ENCODE peak calls at places on chromosome 13, in five cellular contexts. M is CD4-positive, alpha-beta T cell; R is type B pancreatic cell; Z is ascending aorta; K is activated CD4-positive, CD25-positive, alpha-beta regulatory T cell. X is an unnamed sample.
A peak's percentile ranks its signal among the peaks of the same experiment; 100 is the strongest.

GRCh38 chr13:75264611-75265010 is 217.4 kb downstream of the TBC1D4 start:
- DNase-seq in Z (no peak), K (no peak), R (no peak), M (no peak), X (peak; percentile 8)

GRCh38 chr13:59318320-59318930 is 845.3 kb downstream of the DIAPH3 start:
- DNase-seq in Z (no peak), K (peak; percentile 0), R (peak; percentile 77), M (peak; percentile 14), X (no peak)

GRCh38 chr13:72820156-72820897 is 38.4 kb downstream of the PIBF1 start:
- DNase-seq in Z (no peak), R (no peak), K (no peak), M (no peak), X (no peak)

GRCh38 chr13:99018418-99019180 is 40.7 kb upstream of the DOCK9 start:
- DNase-seq in R (no peak), M (no peak), Z (no peak), K (no peak), X (peak; percentile 14)

GRCh38 chr13:23828086-23828485 is 61.1 kb downstream of the MIPEP start:
- DNase-seq in R (no peak), M (no peak), K (no peak), Z (no peak), X (no peak)

GRCh38 chr13:23572836-23573235 is 2.6 kb downstream of the TNFRSF19 start:
- DNase-seq in K (no peak), Z (no peak), R (no peak), M (no peak), X (no peak)

GRCh38 chr13:110015253-110015652 is 228.9 kb upstream of the IRS2 start:
- DNase-seq in Z (no peak), M (no peak), K (no peak), R (no peak), X (no peak)

GRCh38 chr13:99657848-99658265 is 156.6 kb downstream of the TM9SF2 start:
- DNase-seq in K (no peak), Z (no peak), M (no peak), R (no peak), X (peak; percentile 91)

GRCh38 chr13:101570410-101570809 is 117.9 kb downstream of the ITGBL1 start:
- DNase-seq in K (no peak), M (no peak), Z (no peak), R (no peak), X (no peak)

GRCh38 chr13:28037399-28037798 is 48.9 kb upstream of the URAD start:
- DNase-seq in M (no peak), K (no peak), R (no peak), Z (no peak), X (no peak)

X was measured in esophagus muscularis mucosa.